ENCODE peak calls at places on chromosome 21, in seven cellular contexts. Z is omental fat pad; B is left lung; D is NK-92 treated with Interleukin-12 subunit alpha and Interleukin-12 subunit beta, amount 100 ng/mL, for 24 hours; P is EH; A is ureter; U is Right ventricle myocardium superior. L is an unnamed sample.

GRCh38 chr21:36235058-36235582 is 78.5 kb downstream of the DOP1B start:
- DNase-seq in Z (no peak), B (no peak), D (no peak), P (no peak), A (no peak), U (no peak), L (no peak)

GRCh38 chr21:22399717-22400520 is 1401.7 kb downstream of the NCAM2 start:
- DNase-seq in Z (no peak), B (no peak), D (no peak), P (no peak), A (no peak), U (no peak), L (no peak)

GRCh38 chr21:31732891-31733520 is 1.1 kb upstream of the SCAF4 start:
- DNase-seq in Z (no peak), B (no peak), D (no peak), P (peak; percentile 50), A (no peak), U (no peak), L (peak; percentile 33)

GRCh38 chr21:42632336-42632751 is 21.1 kb upstream of the PDE9A start:
- DNase-seq in Z (no peak), B (peak; percentile 20), D (no peak), P (no peak), A (no peak), U (peak; percentile 32), L (no peak)

GRCh38 chr21:44550807-44551206 is 498 bp downstream of the KRTAP10-2 start:
- DNase-seq in Z (no peak), B (no peak), D (no peak), P (no peak), A (no peak), U (no peak), L (no peak)

GRCh38 chr21:41447356-41447755 is 21.3 kb downstream of the MX1 start:
- DNase-seq in Z (no peak), B (no peak), D (no peak), P (no peak), A (no peak), U (no peak), L (no peak)

GRCh38 chr21:45440736-45441350 is 35.9 kb downstream of the COL18A1 start:
- DNase-seq in Z (no peak), B (no peak), D (no peak), P (no peak), A (no peak), U (peak; percentile 30), L (no peak)

GRCh38 chr21:45781741-45782140 is 138.2 kb downstream of the PCBP3 start:
- DNase-seq in Z (no peak), B (no peak), D (no peak), P (no peak), A (no peak), U (no peak), L (no peak)

GRCh38 chr21:24197956-24198355 is 1409.3 kb downstream of the MRPL39 start:
- DNase-seq in Z (no peak), B (no peak), D (no peak), P (no peak), A (no peak), U (no peak), L (no peak)

GRCh38 chr21:17466166-17466565 is 46.7 kb upstream of the CXADR start:
- DNase-seq in Z (no peak), B (peak; percentile 42), D (no peak), P (peak; percentile 56), A (no peak), U (no peak), L (peak; percentile 26)